ENCODE peak calls at places on chromosomes 12 and 14, in five cellular contexts. K is Peyer's patch, J is GM12865, Q is lower lobe of right lung, U is tibial artery. Z is an unnamed sample.

GRCh38 chr12:52268212-52268611 is 6.2 kb upstream of the KRT86 start:
- DNase-seq in K (no peak), J (no peak), Q (no peak), U (no peak), Z (no peak)

GRCh38 chr12:116236148-116236731 is 41.3 kb downstream of the MED13L start:
- DNase-seq in U (peak; percentile 40), J (peak; percentile 60), Q (no peak), K (peak; percentile 50), Z (peak; percentile 44)

GRCh38 chr12:53133722-53134121 is 30.4 kb downstream of the SOAT2 start:
- DNase-seq in U (no peak), J (no peak), Q (no peak), K (no peak), Z (no peak)

GRCh38 chr12:32201996-32202395 is 95.3 kb downstream of the BICD1 start:
- DNase-seq in J (no peak), Q (no peak), K (no peak), U (peak; percentile 26), Z (no peak)

GRCh38 chr14:96192975-96193805 is 11.4 kb upstream of the BDKRB2 start:
- DNase-seq in Q (no peak), K (no peak), U (no peak), J (no peak), Z (no peak)

GRCh38 chr12:53603804-53604203 is 22.4 kb downstream of the ATF7 start:
- DNase-seq in K (no peak), J (no peak), Q (no peak), U (no peak), Z (no peak)

GRCh38 chr12:73421832-73422231 is 1115.8 kb upstream of the ATXN7L3B start:
- DNase-seq in J (no peak), U (no peak), Q (no peak), K (no peak), Z (no peak)

GRCh38 chr14:53044486-53044885 is 93.6 kb upstream of the FERMT2 start:
- DNase-seq in K (no peak), U (no peak), Q (no peak), J (no peak), Z (peak; percentile 6)

GRCh38 chr14:69081271-69081670 is 71.6 kb downstream of the DCAF5 start:
- DNase-seq in U (no peak), K (no peak), Q (no peak), J (no peak), Z (no peak)

GRCh38 chr12:10331642-10332239 is 24.1 kb downstream of the KLRD1 start:
- DNase-seq in U (no peak), J (peak; percentile 49), Q (no peak), K (no peak), Z (peak; percentile 50)

GRCh38 chr12:27207626-27208413 is 36.3 kb upstream of the STK38L start:
- DNase-seq in U (no peak), J (peak; percentile 94), Q (no peak), K (no peak), Z (no peak)
- H3K4me3 ChIP-seq in U (no peak overlapping the region), J (peak overlapping the region; percentile 41), Q (no peak overlapping the region), K (no peak overlapping the region), Z (no peak overlapping the region)

DNA sequence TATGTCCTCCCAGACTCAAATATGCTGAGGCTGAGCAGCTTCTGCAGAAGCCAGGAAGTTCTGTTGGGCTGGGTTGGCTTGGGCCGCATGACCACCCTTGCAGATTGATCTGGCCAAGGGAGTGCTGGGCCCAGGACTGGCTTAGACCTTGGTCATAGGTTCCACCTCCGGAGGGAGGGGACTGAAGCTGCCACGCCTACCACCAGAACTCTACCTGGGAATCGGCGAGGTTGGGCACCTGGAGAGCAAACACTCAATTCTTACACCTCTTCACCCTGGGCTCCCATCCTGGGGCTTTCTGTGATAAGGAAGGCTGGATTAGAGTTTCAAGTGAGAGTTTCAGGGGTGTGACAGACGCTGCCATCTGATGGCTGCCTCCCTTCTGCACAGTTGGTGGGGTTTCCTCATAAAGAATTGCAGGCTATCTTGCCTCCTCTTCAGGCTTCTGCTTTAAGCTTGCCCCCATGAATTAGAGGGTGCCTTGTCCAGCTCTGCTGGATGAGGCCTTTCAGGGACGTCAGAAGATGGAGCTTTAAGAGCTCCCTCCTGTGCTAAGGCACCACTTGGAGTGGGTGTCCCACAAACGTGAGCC is 5.8 kb downstream of the SLC24A4 start:
- DNase-seq in U (no peak), K (no peak), Q (no peak), J (no peak), Z (no peak)
- TF ChIP-seq CTCF in U (no peak), K (no peak), Q (no peak), J (peak; percentile 23), Z (no peak)

DNA sequence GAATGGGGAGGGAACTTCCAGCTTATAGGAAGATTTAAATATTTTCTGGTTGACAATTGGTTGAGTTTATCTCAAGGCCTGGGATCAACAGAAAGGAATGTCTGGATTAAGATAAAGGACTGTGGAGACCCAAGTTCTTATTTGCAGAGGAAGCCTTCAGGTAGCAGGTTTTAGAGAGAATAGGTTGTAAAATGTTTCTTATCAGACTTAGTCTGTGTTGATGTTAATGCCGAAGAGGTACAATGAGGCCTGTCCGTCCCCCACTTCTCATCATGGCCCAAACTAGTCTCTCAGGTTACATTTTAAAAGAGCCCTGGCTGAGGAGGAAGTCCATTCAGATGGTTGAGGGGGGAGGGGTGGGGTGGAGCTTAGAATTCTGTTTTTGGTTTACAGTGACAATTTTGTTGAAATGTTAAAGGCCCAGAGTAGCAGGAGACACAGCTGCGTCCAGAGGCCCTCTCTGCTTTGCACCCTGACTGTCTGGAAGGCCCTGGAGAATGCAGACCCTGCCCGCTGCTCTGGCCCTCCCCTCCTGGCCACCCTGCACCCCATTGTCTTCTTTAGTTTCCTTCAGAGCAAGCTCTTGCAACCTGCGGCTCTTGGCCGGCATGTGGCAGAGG is 672.5 kb upstream of the TMEM132C start:
- DNase-seq in U (no peak), J (no peak), K (no peak), Q (no peak), Z (no peak)
- H3K4me3 ChIP-seq in U (no peak overlapping the region), J (no peak overlapping the region), K (no peak overlapping the region), Q (no peak overlapping the region), Z (no peak overlapping the region)

DNA sequence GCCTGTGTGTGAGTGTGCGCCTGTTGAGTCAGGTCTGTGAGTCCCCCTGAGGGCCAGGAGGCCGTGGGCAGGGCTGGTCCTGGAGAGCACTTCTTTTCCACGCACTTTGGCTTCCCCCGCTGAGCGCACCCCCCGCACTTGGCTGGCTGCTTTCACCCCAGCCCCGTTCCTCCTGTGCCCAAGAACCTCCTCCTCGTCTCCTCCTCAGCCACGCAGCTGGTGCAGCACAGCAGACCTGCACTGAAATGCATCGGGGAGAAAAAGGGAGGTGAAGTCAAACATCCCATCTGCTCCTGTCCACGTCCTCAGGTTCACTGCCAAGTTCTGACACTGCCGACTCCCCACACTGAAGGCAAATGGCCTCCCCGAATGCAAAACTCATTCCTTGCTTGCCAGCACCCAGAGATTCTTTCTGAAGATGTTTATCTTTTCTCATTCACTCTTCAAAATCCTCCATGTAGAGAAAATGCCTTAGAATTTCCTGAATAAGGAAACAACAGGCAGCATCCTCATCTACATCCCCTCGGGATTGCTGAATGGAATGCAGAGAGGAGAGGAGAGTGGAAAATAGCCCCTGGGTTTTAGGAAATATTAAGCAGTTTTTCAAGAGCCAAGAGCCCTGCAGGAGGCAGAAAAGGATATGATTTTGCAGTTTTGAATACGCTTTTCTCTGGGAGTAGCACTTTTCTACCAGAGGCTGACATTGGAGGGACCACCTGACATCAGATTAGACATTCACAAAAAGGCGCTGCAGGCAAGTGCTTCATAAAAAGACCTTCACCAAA is 362.5 kb upstream of the SFSWAP start:
- DNase-seq in Q (no peak), J (no peak), U (no peak), K (no peak), Z (no peak)
- TF ChIP-seq CTCF in Q (no peak), J (no peak), U (no peak), K (no peak), Z (no peak)

GRCh38 chr12:111410229-111411186 is 4.8 kb downstream of the SH2B3 start:
- DNase-seq in Q (peak; percentile 48), J (no peak), K (no peak), U (no peak), Z (no peak)
- H3K4me3 ChIP-seq in Q (peak overlapping the region; percentile 93), J (peak overlapping the region; percentile 84), K (peak overlapping the region; percentile 4), U (no peak overlapping the region), Z (no peak overlapping the region)

DNA sequence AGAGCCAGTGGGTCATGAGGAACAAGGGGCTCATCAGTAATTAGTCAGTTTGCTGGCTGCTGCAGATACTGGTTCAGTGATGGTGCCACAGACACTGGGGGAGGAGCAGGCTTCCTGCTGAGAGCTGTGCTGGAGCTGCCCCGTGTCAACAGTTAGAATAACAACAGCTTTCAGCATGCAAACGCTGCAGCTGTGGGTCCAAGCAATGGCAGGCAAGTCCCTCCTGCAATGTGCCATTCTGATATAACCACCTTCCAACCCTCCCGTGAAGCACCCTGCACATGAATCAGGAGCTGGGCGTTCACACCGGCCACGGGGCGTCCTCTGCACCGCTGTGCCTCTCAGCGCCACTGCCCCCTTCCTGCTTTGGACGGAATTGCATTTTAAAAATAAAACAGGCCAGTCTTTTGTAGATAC is 258.4 kb upstream of the SFSWAP start:
- DNase-seq in K (no peak), J (peak; percentile 59), U (no peak), Q (no peak), Z (no peak)
- TF ChIP-seq CTCF in K (no peak), J (peak; percentile 62), U (no peak), Q (peak; percentile 32), Z (no peak)

DNA sequence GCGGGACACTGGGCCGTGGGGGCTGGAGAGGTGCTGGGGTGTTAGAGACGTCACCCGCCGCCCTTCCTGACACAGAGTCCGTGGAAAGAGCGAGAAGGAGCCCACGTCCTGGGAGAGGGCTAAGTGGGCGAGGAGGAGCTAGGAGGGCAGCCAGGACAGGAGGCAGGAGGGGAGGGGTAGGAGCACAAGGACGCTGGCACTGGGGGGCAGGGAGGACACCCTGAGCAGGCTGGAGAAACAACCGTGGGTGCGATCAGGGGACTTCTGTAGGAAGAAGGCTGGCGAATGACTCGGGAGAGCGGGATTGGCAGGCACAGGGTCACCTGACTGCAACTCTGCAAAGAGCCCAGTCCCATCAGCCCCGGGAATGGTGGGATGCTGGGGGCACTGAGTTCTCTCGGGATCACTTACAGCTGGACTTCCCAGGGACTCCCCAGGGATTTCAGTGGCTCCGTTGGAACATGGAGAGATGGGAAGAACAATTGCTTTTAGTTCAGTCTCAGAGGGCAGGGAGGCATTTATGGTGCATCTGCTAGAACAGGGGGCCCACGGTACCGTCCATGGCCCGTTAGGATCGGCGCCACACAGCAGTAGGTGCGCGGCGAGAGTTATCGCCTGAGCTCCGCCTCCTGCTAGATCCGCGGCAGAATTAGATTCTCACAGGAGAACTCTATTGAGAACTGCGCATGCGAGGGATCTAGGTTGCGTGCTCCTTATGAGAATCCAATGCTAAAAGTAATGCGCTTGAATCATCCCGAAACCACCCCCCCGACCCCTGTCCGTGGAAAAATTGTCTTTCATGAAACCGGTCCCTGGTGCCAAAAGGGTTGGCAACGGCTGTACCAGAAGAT is 24.3 kb downstream of the UBR7 start:
- DNase-seq in J (no peak), Q (no peak), U (no peak), K (no peak), Z (no peak)
- H3K4me3 ChIP-seq in J (peak overlapping the region; percentile 28), Q (peak overlapping the region; percentile 41), U (peak overlapping the region; percentile 40), K (peak overlapping the region; percentile 38), Z (peak overlapping the region; percentile 49)